ENCODE peak calls at places on chromosomes 11 and 22, in six cellular contexts. One of them, this sample, is unnamed. For H3K27me3, the result is how much of the 10 kb centered on the place peaks cover.

GRCh38 chr11:76705834-76706233 is 35.3 kb upstream of the LRRC32 start:
- DNase-seq in upper lobe of right lung: no peak
- DNase-seq in heart right ventricle: no peak
- DNase-seq in kidney epithelial cell: no peak
- DNase-seq in aorta: no peak
- DNase-seq in K562: no peak
- DNase-seq in this sample: no peak

GRCh38 chr11:57501951-57502350 is 13.6 kb downstream of the SLC43A1 start:
- DNase-seq in K562: no peak
- DNase-seq in kidney epithelial cell: no peak
- DNase-seq in aorta: no peak
- DNase-seq in upper lobe of right lung: no peak
- DNase-seq in heart right ventricle: no peak
- DNase-seq in this sample: peak

GRCh38 chr11:62881579-62882427 is 1.1 kb downstream of the SLC3A2 start:
- DNase-seq in heart right ventricle: peak
- DNase-seq in upper lobe of right lung: peak
- DNase-seq in aorta: peak
- DNase-seq in kidney epithelial cell: peak
- DNase-seq in K562: peak
- DNase-seq in this sample: no peak

GRCh38 chr11:66607126-66607834 is 9.2 kb upstream of the RBM14 start:
- DNase-seq in kidney epithelial cell: no peak
- DNase-seq in K562: no peak
- DNase-seq in heart right ventricle: peak
- DNase-seq in aorta: peak
- DNase-seq in upper lobe of right lung: no peak
- DNase-seq in this sample: no peak

GRCh38 chr11:62791501-62792192 is at the start of gene TMEM223:
- DNase-seq in upper lobe of right lung: peak
- DNase-seq in K562: peak
- DNase-seq in kidney epithelial cell: no peak
- DNase-seq in heart right ventricle: peak
- DNase-seq in aorta: peak
- DNase-seq in this sample: peak

GRCh38 chr22:47567741-47568140 is 805.3 kb downstream of the TBC1D22A start:
- DNase-seq in heart right ventricle: no peak
- DNase-seq in aorta: no peak
- DNase-seq in kidney epithelial cell: no peak
- DNase-seq in upper lobe of right lung: peak
- DNase-seq in K562: no peak
- DNase-seq in this sample: no peak

GRCh38 chr11:3808846-3809623 is 675 bp downstream of the PGAP2 start:
- DNase-seq in heart right ventricle: no peak
- DNase-seq in upper lobe of right lung: no peak
- DNase-seq in aorta: peak
- DNase-seq in kidney epithelial cell: no peak
- DNase-seq in K562: peak
- DNase-seq in this sample: no peak

GRCh38 chr11:69905611-69906452 is 86.6 kb upstream of the FGF3 start:
- DNase-seq in heart right ventricle: no peak
- DNase-seq in K562: peak
- DNase-seq in aorta: peak
- DNase-seq in kidney epithelial cell: no peak
- DNase-seq in upper lobe of right lung: peak
- DNase-seq in this sample: no peak

GRCh38 chr11:130635937-130636336 is 187.5 kb downstream of the ADAMTS15 start:
- DNase-seq in heart right ventricle: no peak
- DNase-seq in kidney epithelial cell: no peak
- DNase-seq in K562: no peak
- DNase-seq in upper lobe of right lung: no peak
- DNase-seq in aorta: no peak
- DNase-seq in this sample: no peak

GRCh38 chr11:114197799-114198500 is 98.2 kb upstream of the NNMT start:
- DNase-seq in upper lobe of right lung: peak
- DNase-seq in aorta: peak
- DNase-seq in heart right ventricle: peak
- DNase-seq in K562: no peak
- DNase-seq in kidney epithelial cell: peak
- DNase-seq in this sample: no peak

GRCh38 chr11:923691-924405 is 1.8 kb upstream of the AP2A2 start:
- DNase-seq in K562: no peak
- DNase-seq in aorta: no peak
- DNase-seq in heart right ventricle: no peak
- DNase-seq in kidney epithelial cell: no peak
- DNase-seq in upper lobe of right lung: no peak
- DNase-seq in this sample: no peak

GRCh38 chr11:96180341-96180740 is 162.7 kb downstream of the MAML2 start:
- DNase-seq in kidney epithelial cell: no peak
- DNase-seq in K562: no peak
- DNase-seq in aorta: no peak
- DNase-seq in upper lobe of right lung: no peak
- DNase-seq in heart right ventricle: no peak
- DNase-seq in this sample: no peak

GRCh38 chr11:78653294-78653909 is 78.7 kb upstream of the NARS2 start:
- DNase-seq in K562: no peak
- DNase-seq in upper lobe of right lung: no peak
- DNase-seq in heart right ventricle: no peak
- DNase-seq in kidney epithelial cell: no peak
- DNase-seq in aorta: no peak
- DNase-seq in this sample: no peak

GRCh38 chr11:11416502-11416901 is 63.5 kb upstream of the CSNK2A3 start:
- DNase-seq in kidney epithelial cell: peak
- DNase-seq in aorta: peak
- DNase-seq in heart right ventricle: no peak
- DNase-seq in K562: no peak
- DNase-seq in upper lobe of right lung: no peak
- DNase-seq in this sample: no peak

GRCh38 chr11:16012125-16012751 is 344.1 kb downstream of the SOX6 start:
- DNase-seq in aorta: no peak
- DNase-seq in K562: no peak
- DNase-seq in upper lobe of right lung: no peak
- DNase-seq in kidney epithelial cell: no peak
- DNase-seq in heart right ventricle: no peak
- DNase-seq in this sample: no peak

GRCh38 chr11:28529540-28530410 is 421.6 kb downstream of the METTL15 start:
- DNase-seq in upper lobe of right lung: no peak
- DNase-seq in kidney epithelial cell: no peak
- DNase-seq in aorta: no peak
- DNase-seq in heart right ventricle: no peak
- DNase-seq in K562: peak
- DNase-seq in this sample: no peak

GRCh38 chr11:117239295-117239694 is 6.8 kb downstream of the RNF214 start:
- DNase-seq in kidney epithelial cell: no peak
- DNase-seq in upper lobe of right lung: no peak
- DNase-seq in K562: no peak
- DNase-seq in heart right ventricle: no peak
- DNase-seq in aorta: no peak
- DNase-seq in this sample: no peak

GRCh38 chr22:43464809-43465208 is 53.0 kb downstream of the MPPED1 start:
- DNase-seq in kidney epithelial cell: no peak
- DNase-seq in K562: no peak
- DNase-seq in upper lobe of right lung: no peak
- DNase-seq in heart right ventricle: no peak
- DNase-seq in aorta: no peak
- DNase-seq in this sample: no peak

GRCh38 chr11:113730887-113731726 is 25.0 kb upstream of the TMPRSS5 start:
- DNase-seq in K562: peak
- DNase-seq in upper lobe of right lung: no peak
- DNase-seq in heart right ventricle: peak
- DNase-seq in kidney epithelial cell: peak
- DNase-seq in aorta: no peak
- DNase-seq in this sample: no peak

GRCh38 chr11:75477614-75477935 is 44.6 kb upstream of the KLHL35 start:
- DNase-seq in heart right ventricle: no peak
- DNase-seq in aorta: no peak
- DNase-seq in upper lobe of right lung: no peak
- DNase-seq in kidney epithelial cell: no peak
- DNase-seq in K562: no peak
- DNase-seq in this sample: no peak

GRCh38 chr11:134555510-134555909 is 143.5 kb upstream of the B3GAT1 start:
- DNase-seq in K562: no peak
- DNase-seq in upper lobe of right lung: no peak
- DNase-seq in kidney epithelial cell: no peak
- DNase-seq in heart right ventricle: peak
- DNase-seq in aorta: no peak
- DNase-seq in this sample: no peak

GRCh38 chr22:49489821-49490220 is 337.9 kb downstream of the BRD1 start:
- DNase-seq in kidney epithelial cell: no peak
- DNase-seq in K562: no peak
- DNase-seq in upper lobe of right lung: no peak
- DNase-seq in aorta: no peak
- DNase-seq in heart right ventricle: no peak
- DNase-seq in this sample: no peak
- H3K4me3 ChIP-seq in kidney epithelial cell: no peak
- H3K4me3 ChIP-seq in K562: no peak
- H3K4me3 ChIP-seq in upper lobe of right lung: no peak
- H3K4me3 ChIP-seq in aorta: no peak
- H3K4me3 ChIP-seq in heart right ventricle: no peak
- H3K4me3 ChIP-seq in this sample: no peak

DNA sequence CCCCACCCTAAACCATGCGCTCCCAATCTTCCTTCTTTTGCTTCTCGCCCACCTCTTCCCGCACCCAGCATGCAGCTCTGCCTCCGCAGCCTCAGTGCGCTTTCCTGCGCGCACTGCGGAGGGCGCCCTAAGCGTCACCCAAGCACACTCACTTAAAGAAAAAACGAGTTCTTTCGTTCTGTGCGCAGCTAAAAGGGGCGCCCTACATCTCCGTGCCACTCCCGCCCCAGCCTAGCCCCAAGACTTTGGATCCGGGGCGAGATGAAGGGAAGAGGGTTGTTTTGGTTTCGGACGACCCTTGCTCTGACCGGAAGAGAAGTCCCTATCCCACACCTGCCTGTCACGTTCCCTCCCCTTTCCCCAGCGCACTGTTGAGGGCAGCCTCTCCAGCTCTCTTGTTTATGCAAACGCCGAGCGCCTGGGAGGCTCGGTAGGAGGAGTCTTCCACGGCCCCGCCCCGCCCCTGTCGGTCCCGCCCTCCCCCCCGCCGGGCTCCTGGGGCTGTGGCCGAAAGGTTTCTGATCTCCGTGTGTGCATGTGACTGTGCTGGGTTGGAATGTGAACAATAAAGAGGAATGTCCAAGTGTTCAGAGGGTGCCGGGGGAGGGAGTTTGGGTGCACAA is 5.3 kb downstream of the VSIG2 start:
- DNase-seq in K562: peak
- DNase-seq in aorta: peak
- DNase-seq in kidney epithelial cell: no peak
- DNase-seq in heart right ventricle: peak
- DNase-seq in upper lobe of right lung: peak
- DNase-seq in this sample: peak
- H3K27me3 ChIP-seq in K562: under half
- H3K27me3 ChIP-seq in aorta: under half
- H3K27me3 ChIP-seq in kidney epithelial cell: under half
- H3K27me3 ChIP-seq in heart right ventricle: under half
- H3K27me3 ChIP-seq in upper lobe of right lung: under half
- H3K27me3 ChIP-seq in this sample: under half

DNA sequence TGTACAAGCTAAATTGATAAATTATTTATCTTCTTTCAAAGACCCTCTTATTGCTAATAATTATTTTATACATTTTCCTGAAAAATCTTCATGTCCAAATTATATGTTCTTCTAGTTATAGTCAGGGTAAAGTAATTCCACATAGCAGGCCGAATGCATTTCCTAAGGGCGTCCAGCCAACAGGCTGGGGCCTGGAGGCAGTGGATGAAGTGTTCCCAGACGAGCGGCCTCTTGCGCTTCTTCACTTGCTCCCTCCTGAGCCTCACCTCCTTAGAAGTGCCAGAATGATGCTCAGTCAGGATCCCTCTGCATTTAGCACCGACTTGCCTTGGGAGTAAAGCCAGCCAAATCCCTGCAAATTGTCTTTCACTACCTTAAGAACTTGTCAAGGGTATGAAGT is 1.4 kb downstream of the OLFML1 start:
- DNase-seq in K562: no peak
- DNase-seq in kidney epithelial cell: no peak
- DNase-seq in aorta: no peak
- DNase-seq in upper lobe of right lung: no peak
- DNase-seq in heart right ventricle: peak
- DNase-seq in this sample: no peak
- H3K4me3 ChIP-seq in K562: no peak
- H3K4me3 ChIP-seq in kidney epithelial cell: no peak
- H3K4me3 ChIP-seq in aorta: no peak
- H3K4me3 ChIP-seq in upper lobe of right lung: peak
- H3K4me3 ChIP-seq in heart right ventricle: peak
- H3K4me3 ChIP-seq in this sample: no peak

GRCh38 chr11:124752471-124753100 is 531 bp upstream of the VSIG2 start:
- DNase-seq in kidney epithelial cell: no peak
- DNase-seq in upper lobe of right lung: no peak
- DNase-seq in heart right ventricle: no peak
- DNase-seq in K562: no peak
- DNase-seq in aorta: no peak
- DNase-seq in this sample: no peak

GRCh38 chr11:124754710-124755109 is 2.7 kb upstream of the VSIG2 start:
- DNase-seq in heart right ventricle: no peak
- DNase-seq in aorta: no peak
- DNase-seq in kidney epithelial cell: no peak
- DNase-seq in upper lobe of right lung: no peak
- DNase-seq in K562: no peak
- DNase-seq in this sample: no peak

GRCh38 chr11:124753624-124754023 is 1.6 kb upstream of the VSIG2 start:
- DNase-seq in upper lobe of right lung: no peak
- DNase-seq in K562: no peak
- DNase-seq in kidney epithelial cell: no peak
- DNase-seq in heart right ventricle: no peak
- DNase-seq in aorta: no peak
- DNase-seq in this sample: no peak

GRCh38 chr11:124753207-124753606 is 1.2 kb upstream of the VSIG2 start:
- DNase-seq in heart right ventricle: no peak
- DNase-seq in upper lobe of right lung: no peak
- DNase-seq in aorta: no peak
- DNase-seq in kidney epithelial cell: no peak
- DNase-seq in K562: no peak
- DNase-seq in this sample: no peak

GRCh38 chr11:124754309-124754708 is 2.3 kb upstream of the VSIG2 start:
- DNase-seq in heart right ventricle: no peak
- DNase-seq in aorta: no peak
- DNase-seq in kidney epithelial cell: no peak
- DNase-seq in K562: no peak
- DNase-seq in upper lobe of right lung: no peak
- DNase-seq in this sample: no peak
- H3K27me3 ChIP-seq in heart right ventricle: under half
- H3K27me3 ChIP-seq in aorta: under half
- H3K27me3 ChIP-seq in kidney epithelial cell: under half
- H3K27me3 ChIP-seq in K562: half or more
- H3K27me3 ChIP-seq in upper lobe of right lung: under half
- H3K27me3 ChIP-seq in this sample: under half

DNA sequence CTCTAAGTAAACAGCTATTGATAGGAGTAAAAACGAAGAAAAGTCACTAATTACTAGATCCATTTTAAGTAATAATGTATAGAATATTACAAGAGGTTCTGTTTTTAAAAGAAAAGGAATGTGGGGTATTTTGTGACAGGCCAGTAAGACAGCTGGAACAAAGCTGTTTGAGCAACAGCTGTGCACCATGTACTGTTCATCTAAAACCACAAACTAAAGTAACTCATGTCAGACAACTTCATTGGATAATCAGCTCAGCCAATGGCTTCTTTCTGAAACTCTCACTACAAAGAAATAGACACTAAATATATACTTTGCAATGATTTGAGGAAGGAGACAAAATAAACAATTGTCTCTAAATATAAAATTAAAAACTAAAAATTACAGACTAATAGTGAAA is 16.1 kb downstream of the RRAS2 start:
- DNase-seq in aorta: no peak
- DNase-seq in upper lobe of right lung: no peak
- DNase-seq in K562: no peak
- DNase-seq in kidney epithelial cell: no peak
- DNase-seq in heart right ventricle: no peak
- DNase-seq in this sample: no peak
- H3K4me3 ChIP-seq in aorta: no peak
- H3K4me3 ChIP-seq in upper lobe of right lung: no peak
- H3K4me3 ChIP-seq in K562: no peak
- H3K4me3 ChIP-seq in kidney epithelial cell: no peak
- H3K4me3 ChIP-seq in heart right ventricle: no peak
- H3K4me3 ChIP-seq in this sample: no peak

This sample was measured in upper lobe of left lung.